ENCODE peak calls at places on chromosomes 11 and 22, in eight cellular contexts. R, O, W, U, H, D, B and K are unnamed samples.
A peak's percentile ranks its signal among the peaks of the same experiment; 100 is the strongest.

GRCh38 chr11:110311783-110312578 is 15.6 kb upstream of the RDX start:
- DNase-seq in R (no peak), O (no peak), W (peak; percentile 41), U (no peak), H (no peak), D (no peak), B (no peak), K (peak; percentile 38)

GRCh38 chr22:46635756-46636155 is 15.6 kb downstream of the GRAMD4 start:
- DNase-seq in R (no peak), O (no peak), W (peak; percentile 50), U (no peak), H (no peak), D (no peak), B (peak; percentile 68), K (no peak)

GRCh38 chr22:33792837-33793236 is 127.4 kb downstream of the LARGE1 start:
- DNase-seq in R (no peak), O (no peak), W (no peak), U (no peak), H (no peak), D (no peak), B (no peak), K (peak; percentile 51)

GRCh38 chr11:64864473-64865285 is 13.7 kb downstream of the EHD1 start:
- DNase-seq in R (peak; percentile 75), O (no peak), W (no peak), U (no peak), H (peak; percentile 86), D (no peak), B (peak; percentile 85), K (peak; percentile 87)

GRCh38 chr11:67374571-67375276 is 1.3 kb upstream of the CLCF1 start:
- DNase-seq in R (peak; percentile 37), O (no peak), W (no peak), U (no peak), H (no peak), D (no peak), B (no peak), K (no peak)

GRCh38 chr11:64278576-64279190 is 5.8 kb downstream of the BAD start:
- DNase-seq in R (no peak), O (no peak), W (no peak), U (no peak), H (no peak), D (no peak), B (no peak), K (no peak)

GRCh38 chr22:19022755-19023154 is 86.7 kb upstream of the PRODH start:
- DNase-seq in R (no peak), O (no peak), W (no peak), U (peak; percentile 19), H (no peak), D (no peak), B (no peak), K (no peak)

GRCh38 chr11:45146072-45147016 is at the start of gene PRDM11:
- DNase-seq in R (peak; percentile 70), O (no peak), W (peak; percentile 56), U (peak; percentile 40), H (peak; percentile 94), D (peak; percentile 90), B (peak; percentile 87), K (peak; percentile 94)

GRCh38 chr22:48746789-48747425 is 1080.8 kb downstream of the BRD1 start:
- DNase-seq in R (no peak), O (no peak), W (no peak), U (no peak), H (no peak), D (no peak), B (no peak), K (no peak)

GRCh38 chr11:105106140-105106539 is 33.4 kb downstream of the CARD18 start:
- DNase-seq in R (no peak), O (no peak), W (no peak), U (no peak), H (no peak), D (no peak), B (no peak), K (no peak)

GRCh38 chr11:95154514-95154913 is 64.9 kb downstream of the ENDOD1 start:
- DNase-seq in R (peak; percentile 62), O (peak; percentile 44), W (peak; percentile 77), U (peak; percentile 48), H (peak; percentile 31), D (no peak), B (peak; percentile 71), K (peak; percentile 65)

GRCh38 chr11:134464196-134464595 is 52.2 kb upstream of the B3GAT1 start:
- DNase-seq in R (no peak), O (no peak), W (no peak), U (no peak), H (no peak), D (no peak), B (no peak), K (no peak)

GRCh38 chr11:492416-493226 is 14.4 kb downstream of the RNH1 start:
- DNase-seq in R (no peak), O (no peak), W (no peak), U (no peak), H (no peak), D (peak; percentile 60), B (no peak), K (peak; percentile 24)

GRCh38 chr11:72897506-72897905 is 83.3 kb downstream of the ATG16L2 start:
- DNase-seq in R (peak; percentile 60), O (no peak), W (no peak), U (no peak), H (no peak), D (no peak), B (no peak), K (no peak)

GRCh38 chr11:102171101-102171500 is 60.9 kb downstream of the YAP1 start:
- DNase-seq in R (peak; percentile 34), O (no peak), W (no peak), U (no peak), H (no peak), D (no peak), B (no peak), K (peak; percentile 25)

GRCh38 chr22:47093720-47094119 is 331.3 kb downstream of the TBC1D22A start:
- DNase-seq in R (no peak), O (no peak), W (no peak), U (no peak), H (no peak), D (no peak), B (no peak), K (no peak)

GRCh38 chr11:114304065-114304464 is 7.9 kb downstream of the NNMT start:
- DNase-seq in R (no peak), O (no peak), W (no peak), U (no peak), H (no peak), D (no peak), B (peak; percentile 22), K (no peak)

GRCh38 chr11:46665356-46665755 is 35.1 kb downstream of the ARHGAP1 start:
- DNase-seq in R (no peak), O (no peak), W (no peak), U (no peak), H (no peak), D (peak; percentile 33), B (no peak), K (no peak)

GRCh38 chr11:130180491-130180890 is 20.9 kb downstream of the ST14 start:
- DNase-seq in R (peak; percentile 68), O (no peak), W (no peak), U (no peak), H (no peak), D (no peak), B (peak; percentile 70), K (peak; percentile 62)

GRCh38 chr11:102427068-102427467 is 25.5 kb downstream of the TMEM123 start:
- DNase-seq in R (no peak), O (no peak), W (no peak), U (no peak), H (no peak), D (no peak), B (no peak), K (no peak)

GRCh38 chr11:122226810-122227379 is 110.9 kb upstream of the BLID start:
- DNase-seq in R (no peak), O (no peak), W (no peak), U (no peak), H (no peak), D (no peak), B (no peak), K (peak; percentile 73)

GRCh38 chr11:76861490-76861953 is 804 bp downstream of the ACER3 start:
- DNase-seq in R (peak; percentile 19), O (no peak), W (peak; percentile 44), U (no peak), H (no peak), D (no peak), B (peak; percentile 16), K (no peak)

GRCh38 chr11:121372671-121373429 is 79.3 kb upstream of the SORL1 start:
- DNase-seq in R (no peak), O (no peak), W (no peak), U (no peak), H (no peak), D (no peak), B (no peak), K (no peak)

GRCh38 chr22:17997456-17997855 is 26.9 kb downstream of the MICAL3 start:
- DNase-seq in R (peak; percentile 46), O (no peak), W (no peak), U (no peak), H (no peak), D (no peak), B (no peak), K (peak; percentile 41)

GRCh38 chr11:79437981-79438630 is 2.7 kb downstream of the TENM4 start:
- DNase-seq in R (peak; percentile 81), O (no peak), W (no peak), U (no peak), H (peak; percentile 74), D (no peak), B (peak; percentile 21), K (peak; percentile 67)

GRCh38 chr22:50613291-50613981 is 12.8 kb downstream of the MAPK8IP2 start:
- DNase-seq in R (no peak), O (no peak), W (peak; percentile 82), U (no peak), H (peak; percentile 51), D (peak; percentile 92), B (no peak), K (peak; percentile 14)

GRCh38 chr11:112542479-112542878 is 281.8 kb upstream of the PLET1 start:
- DNase-seq in R (no peak), O (no peak), W (no peak), U (no peak), H (no peak), D (no peak), B (peak; percentile 45), K (no peak)

GRCh38 chr11:63802637-63803414 is 10.4 kb upstream of the SPINDOC start:
- DNase-seq in R (peak; percentile 76), O (no peak), W (peak; percentile 71), U (no peak), H (no peak), D (no peak), B (no peak), K (peak; percentile 53)

GRCh38 chr11:36033082-36033751 is 89.4 kb downstream of the LDLRAD3 start:
- DNase-seq in R (no peak), O (no peak), W (no peak), U (no peak), H (no peak), D (no peak), B (no peak), K (no peak)

GRCh38 chr11:12377824-12378593 is 638 bp downstream of the PARVA start:
- DNase-seq in R (peak; percentile 81), O (peak; percentile 5), W (no peak), U (no peak), H (peak; percentile 84), D (peak; percentile 91), B (peak; percentile 91), K (peak; percentile 89)

GRCh38 chr22:31891366-31892079 is 52.8 kb upstream of the YWHAH start:
- DNase-seq in R (no peak), O (no peak), W (peak; percentile 69), U (no peak), H (no peak), D (no peak), B (no peak), K (no peak)

GRCh38 chr11:762421-763072 is 14.7 kb downstream of the GATD1 start:
- DNase-seq in R (peak; percentile 87), O (no peak), W (no peak), U (no peak), H (peak; percentile 90), D (no peak), B (no peak), K (peak; percentile 85)

GRCh38 chr11:299951-300735 is 817 bp upstream of the IFITM5 start:
- DNase-seq in R (no peak), O (no peak), W (peak; percentile 59), U (no peak), H (no peak), D (peak; percentile 61), B (peak; percentile 61), K (no peak)

GRCh38 chr11:68549789-68550484 is 89.4 kb downstream of the PPP6R3 start:
- DNase-seq in R (no peak), O (no peak), W (no peak), U (no peak), H (no peak), D (no peak), B (peak; percentile 42), K (peak; percentile 38)